ENCODE peak calls at places on chromosome 22, in eight cellular contexts. U, R, M, P, C, Y, K and O are unnamed samples.

GRCh38 chr22:46449974-46450745 is 87.3 kb downstream of the CELSR1 start:
- DNase-seq in U (no peak), R (no peak), M (no peak), P (no peak), C (no peak), Y (no peak), K (no peak), O (no peak)

GRCh38 chr22:23088199-23088604 is 17.9 kb downstream of the GNAZ start:
- DNase-seq in U (no peak), R (no peak), M (peak; percentile 85), P (no peak), C (no peak), Y (peak; percentile 34), K (no peak), O (no peak)

GRCh38 chr22:23110922-23111527 is 30.8 kb downstream of the RSPH14 start:
- DNase-seq in U (no peak), R (no peak), M (no peak), P (no peak), C (no peak), Y (no peak), K (no peak), O (no peak)

GRCh38 chr22:22940961-22941605 is 53.5 kb downstream of the IGLL5 start:
- DNase-seq in U (no peak), R (no peak), M (no peak), P (no peak), C (no peak), Y (no peak), K (no peak), O (no peak)

GRCh38 chr22:49967333-49968241 is 7.0 kb downstream of the PIM3 start:
- DNase-seq in U (no peak), R (no peak), M (peak; percentile 42), P (peak; percentile 67), C (no peak), Y (no peak), K (peak; percentile 10), O (no peak)

GRCh38 chr22:20802452-20802851 is 28.5 kb downstream of the SERPIND1 start:
- DNase-seq in U (no peak), R (no peak), M (no peak), P (no peak), C (no peak), Y (no peak), K (no peak), O (no peak)

GRCh38 chr22:31691408-31691807 is 29.4 kb upstream of the PISD start:
- DNase-seq in U (no peak), R (no peak), M (no peak), P (no peak), C (no peak), Y (no peak), K (no peak), O (no peak)

GRCh38 chr22:38051261-38051660 is 5.9 kb upstream of the PICK1 start:
- DNase-seq in U (no peak), R (no peak), M (no peak), P (no peak), C (no peak), Y (no peak), K (no peak), O (no peak)

GRCh38 chr22:33361581-33361980 is 303.4 kb upstream of the SYN3 start:
- DNase-seq in U (no peak), R (peak; percentile 11), M (no peak), P (no peak), C (no peak), Y (no peak), K (peak; percentile 3), O (no peak)

GRCh38 chr22:42972592-42973535 is 42.1 kb downstream of the PACSIN2 start:
- DNase-seq in U (no peak), R (no peak), M (no peak), P (no peak), C (no peak), Y (no peak), K (no peak), O (no peak)

GRCh38 chr22:34308101-34308500 is 387.8 kb upstream of the LARGE1 start:
- DNase-seq in U (no peak), R (no peak), M (no peak), P (no peak), C (no peak), Y (no peak), K (no peak), O (no peak)

GRCh38 chr22:30318773-30319419 is 7.8 kb downstream of the TBC1D10A start:
- DNase-seq in U (no peak), R (peak; percentile 27), M (no peak), P (no peak), C (no peak), Y (no peak), K (no peak), O (no peak)

GRCh38 chr22:45096256-45096907 is 67.3 kb upstream of the NUP50 start:
- DNase-seq in U (peak; percentile 80), R (peak; percentile 20), M (peak; percentile 57), P (peak; percentile 29), C (peak; percentile 71), Y (peak; percentile 52), K (peak; percentile 59), O (peak; percentile 29)

GRCh38 chr22:23774922-23775436 is 2.3 kb downstream of the MMP11 start:
- DNase-seq in U (no peak), R (peak; percentile 65), M (peak; percentile 42), P (no peak), C (no peak), Y (no peak), K (peak; percentile 77), O (no peak)

GRCh38 chr22:35400335-35400680 is 368 bp downstream of the MCM5 start:
- DNase-seq in U (no peak), R (no peak), M (no peak), P (no peak), C (no peak), Y (peak; percentile 39), K (no peak), O (no peak)

GRCh38 chr22:26308467-26308866 is 120.6 kb upstream of the ASPHD2 start:
- DNase-seq in U (no peak), R (no peak), M (no peak), P (no peak), C (no peak), Y (no peak), K (no peak), O (no peak)

GRCh38 chr22:30041475-30041874 is 38.8 kb upstream of the HORMAD2 start:
- DNase-seq in U (no peak), R (no peak), M (no peak), P (no peak), C (no peak), Y (no peak), K (no peak), O (no peak)

GRCh38 chr22:31230871-31231621 is 18.9 kb downstream of the LIMK2 start:
- DNase-seq in U (peak; percentile 47), R (peak; percentile 38), M (peak; percentile 66), P (peak; percentile 12), C (no peak), Y (peak; percentile 67), K (peak; percentile 65), O (no peak)

GRCh38 chr22:49553076-49553475 is 274.6 kb downstream of the BRD1 start:
- DNase-seq in U (no peak), R (no peak), M (no peak), P (no peak), C (no peak), Y (no peak), K (no peak), O (no peak)

GRCh38 chr22:37316405-37316804 is 34.1 kb downstream of the CYTH4 start:
- DNase-seq in U (no peak), R (no peak), M (no peak), P (no peak), C (no peak), Y (no peak), K (no peak), O (no peak)

GRCh38 chr22:20404881-20405280 is 10.9 kb downstream of the ZNF74 start:
- DNase-seq in U (no peak), R (no peak), M (no peak), P (no peak), C (no peak), Y (no peak), K (no peak), O (no peak)

GRCh38 chr22:35092146-35092805 is 26.3 kb downstream of the ISX start:
- DNase-seq in U (no peak), R (no peak), M (no peak), P (no peak), C (no peak), Y (no peak), K (no peak), O (no peak)

GRCh38 chr22:17898375-17898774 is 124.1 kb upstream of the BID start:
- DNase-seq in U (no peak), R (no peak), M (no peak), P (no peak), C (no peak), Y (no peak), K (no peak), O (no peak)

GRCh38 chr22:25202290-25202921 is 2.7 kb downstream of the CRYBB3 start:
- DNase-seq in U (peak; percentile 78), R (peak; percentile 8), M (peak; percentile 49), P (peak; percentile 44), C (peak; percentile 55), Y (peak; percentile 63), K (peak; percentile 43), O (peak; percentile 32)

GRCh38 chr22:38758276-38758945 is 2.6 kb upstream of the SUN2 start:
- DNase-seq in U (peak; percentile 60), R (no peak), M (no peak), P (no peak), C (no peak), Y (peak; percentile 71), K (no peak), O (no peak)

GRCh38 chr22:42992886-42993479 is 22.0 kb downstream of the PACSIN2 start:
- DNase-seq in U (no peak), R (no peak), M (no peak), P (no peak), C (no peak), Y (no peak), K (no peak), O (no peak)

GRCh38 chr22:39244073-39244495 is 698 bp downstream of the PDGFB start:
- DNase-seq in U (no peak), R (no peak), M (no peak), P (no peak), C (no peak), Y (no peak), K (no peak), O (no peak)